ENCODE peak calls at places on chromosome 17, in four cellular contexts. X is GM06990, B is GM12865, J is MM.1S. H is an unnamed sample.

GRCh38 chr17:182164-182751 is 808 bp upstream of the DOC2B start:
- DNase-seq in X (no peak), J (no peak), B (no peak), H (no peak)

GRCh38 chr17:67830440-67830839 is 5.1 kb downstream of the BPTF start:
- DNase-seq in B (no peak), J (no peak), X (no peak), H (no peak)

GRCh38 chr17:19371259-19372003 is 6.9 kb upstream of the MAPK7 start:
- DNase-seq in X (no peak), B (peak), J (no peak), H (no peak)

GRCh38 chr17:62767997-62768396 is 40.1 kb downstream of the MARCHF10 start:
- DNase-seq in B (no peak), J (no peak), X (no peak), H (no peak)

GRCh38 chr17:51355314-51356083 is 95.2 kb downstream of the UTP18 start:
- DNase-seq in J (no peak), B (no peak), X (no peak), H (no peak)

GRCh38 chr17:56359518-56359917 is 206.2 kb downstream of the ANKFN1 start:
- DNase-seq in X (no peak), J (no peak), B (peak), H (no peak)

GRCh38 chr17:45004388-45004787 is 36.3 kb upstream of the C1QL1 start:
- DNase-seq in J (no peak), B (no peak), X (no peak), H (no peak)

GRCh38 chr17:57835333-57835900 is 14.4 kb downstream of the MRPS23 start:
- DNase-seq in J (no peak), B (no peak), X (no peak), H (no peak)

GRCh38 chr17:50210249-50211225 is 9.1 kb upstream of the COL1A1 start:
- DNase-seq in X (no peak), B (no peak), J (no peak), H (no peak)

GRCh38 chr17:62017496-62017895 is 47.6 kb downstream of the MED13 start:
- DNase-seq in J (no peak), X (no peak), B (no peak), H (no peak)

GRCh38 chr17:43545383-43545632 is 832 bp downstream of the ETV4 start:
- DNase-seq in X (no peak), J (no peak), B (no peak), H (peak)

GRCh38 chr17:41367426-41368075 is 2.1 kb downstream of the KRT33B start:
- DNase-seq in B (no peak), X (no peak), J (no peak), H (no peak)

GRCh38 chr17:4599505-4600281 is 15.4 kb downstream of the SMTNL2 start:
- DNase-seq in J (no peak), X (no peak), B (no peak), H (no peak)

GRCh38 chr17:39872700-39873099 is 4.7 kb downstream of the ZPBP2 start:
- DNase-seq in X (no peak), B (peak), J (peak), H (no peak)

GRCh38 chr17:17028059-17028877 is 14.0 kb upstream of the MPRIP start:
- DNase-seq in X (no peak), B (no peak), J (no peak), H (no peak)

DNA sequence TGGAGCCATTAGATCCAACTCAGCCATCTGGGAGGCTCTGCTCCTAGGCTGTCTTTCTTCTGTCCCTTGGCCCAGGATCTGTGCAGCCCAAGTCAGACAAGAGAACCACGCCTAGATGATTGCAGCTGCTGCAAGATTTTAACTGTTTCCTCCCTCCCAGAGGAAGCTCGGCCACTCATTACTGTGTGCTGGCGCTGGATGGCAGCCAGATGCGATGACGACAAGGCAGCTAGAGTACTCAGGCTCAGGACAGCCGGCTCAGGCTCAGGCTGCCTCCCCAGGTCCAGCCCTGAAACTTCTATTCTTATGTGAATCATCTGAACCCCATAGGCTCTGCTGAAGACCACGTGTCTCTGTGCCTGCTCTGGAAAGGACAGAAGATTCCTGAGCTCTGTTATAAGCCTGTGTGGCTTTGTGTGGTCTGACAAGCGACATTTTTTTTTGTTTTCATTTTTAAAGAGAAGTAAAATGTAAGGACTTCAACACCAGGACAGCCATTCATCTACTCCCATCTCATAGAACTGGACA is 32.1 kb upstream of the FBXW10B start:
- DNase-seq in J (no peak), B (peak), X (peak), H (peak)
- TF ChIP-seq CTCF in J (no peak), B (no peak), X (no peak), H (no peak)

GRCh38 chr17:15882058-15882720 is 62.7 kb upstream of the ADORA2B start:
- DNase-seq in J (no peak), B (no peak), X (no peak), H (no peak)
- TF ChIP-seq CTCF in J (no peak), B (no peak), X (peak), H (no peak)

GRCh38 chr17:71084838-71085237 is 915.5 kb downstream of the KCNJ2 start:
- DNase-seq in B (no peak), J (no peak), X (no peak), H (no peak)

GRCh38 chr17:71080937-71081336 is 911.6 kb downstream of the KCNJ2 start:
- DNase-seq in J (no peak), X (no peak), B (no peak), H (no peak)

GRCh38 chr17:71084219-71084618 is 914.9 kb downstream of the KCNJ2 start:
- DNase-seq in X (no peak), B (peak), J (peak), H (peak)

GRCh38 chr17:71081666-71082065 is 912.3 kb downstream of the KCNJ2 start:
- DNase-seq in J (no peak), X (no peak), B (no peak), H (no peak)

DNA sequence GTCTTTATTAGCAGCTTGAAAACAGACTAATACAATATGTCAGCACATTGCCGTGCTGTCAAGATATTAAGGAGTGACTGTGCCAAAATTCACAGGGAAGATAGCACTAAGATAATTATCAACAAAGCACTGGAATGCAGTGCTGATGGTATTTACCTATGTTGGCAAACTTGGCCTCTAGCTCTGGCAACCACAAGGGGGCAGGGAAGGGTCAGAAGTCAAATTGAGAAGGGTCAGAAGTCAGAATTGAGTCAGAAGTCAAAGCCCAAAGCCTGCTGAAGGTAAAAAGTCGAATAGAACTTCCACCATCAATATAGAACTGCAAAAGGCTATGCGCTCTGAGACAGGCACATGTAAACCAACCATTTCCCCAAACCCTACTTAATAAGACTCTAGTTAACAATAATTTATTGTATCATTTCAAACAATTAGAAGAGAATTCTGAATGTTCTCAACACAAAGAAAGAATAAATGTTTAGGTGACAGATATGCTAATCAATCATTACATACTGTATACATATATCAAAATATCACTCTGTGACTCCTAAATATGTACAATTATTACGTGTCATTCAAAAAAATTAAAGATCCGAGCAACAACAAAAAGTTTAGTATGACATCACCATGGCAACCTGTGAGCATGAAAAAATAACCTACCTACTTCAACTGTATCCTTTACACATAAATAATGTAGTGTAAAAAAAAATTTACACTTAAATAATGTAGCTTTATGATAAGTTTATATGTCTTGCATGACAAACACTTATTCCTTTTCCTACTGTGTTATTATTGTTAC is 916.1 kb downstream of the KCNJ2 start:
- DNase-seq in X (no peak), J (peak), B (peak), H (peak)
- TF ChIP-seq CTCF in X (peak), J (peak), B (peak), H (no peak)

GRCh38 chr17:70808596-70808995 is 639.3 kb downstream of the KCNJ2 start:
- DNase-seq in X (no peak), B (peak), J (no peak), H (no peak)
- TF ChIP-seq CTCF in X (no peak), B (no peak), J (peak), H (no peak)

GRCh38 chr17:9258115-9259020 is 237.1 kb downstream of the NTN1 start:
- DNase-seq in J (no peak), B (no peak), X (no peak), H (peak)

GRCh38 chr17:9255838-9256237 is 234.5 kb downstream of the NTN1 start:
- DNase-seq in B (no peak), X (no peak), J (no peak), H (no peak)

GRCh38 chr17:9254841-9255240 is 233.5 kb downstream of the NTN1 start:
- DNase-seq in J (no peak), B (no peak), X (no peak), H (no peak)

GRCh38 chr17:9256944-9257629 is 235.8 kb downstream of the NTN1 start:
- DNase-seq in J (no peak), X (no peak), B (no peak), H (no peak)

DNA sequence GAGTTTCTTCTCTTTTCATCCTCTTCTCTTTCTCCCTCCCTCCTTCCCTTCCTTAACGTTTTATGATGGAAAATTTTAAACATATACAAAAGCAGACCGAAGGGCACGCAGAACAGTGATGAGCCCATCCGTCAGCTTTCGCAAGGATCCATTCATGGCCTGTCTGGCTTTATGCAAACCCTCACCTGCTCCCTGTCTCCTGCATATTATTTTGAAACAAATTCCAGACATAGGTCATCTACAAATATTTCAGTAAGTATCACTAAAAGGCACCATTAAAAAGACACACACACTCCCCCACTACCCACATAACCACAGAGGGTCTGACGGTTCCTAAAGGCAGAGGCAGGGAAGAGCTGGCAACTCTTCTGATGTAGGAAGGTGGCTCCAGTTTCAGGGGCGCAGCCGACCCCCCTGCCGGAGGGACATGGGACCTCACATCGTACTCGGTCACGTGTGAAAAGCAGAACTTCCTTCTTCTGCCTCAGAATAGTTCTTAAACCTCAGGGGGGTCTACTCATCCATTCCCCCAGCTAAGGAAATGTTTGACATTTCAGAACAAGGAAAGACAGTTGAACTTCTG is 235.1 kb downstream of the NTN1 start:
- DNase-seq in B (no peak), X (no peak), J (no peak), H (no peak)
- TF ChIP-seq CTCF in B (no peak), X (peak), J (no peak), H (no peak)

DNA sequence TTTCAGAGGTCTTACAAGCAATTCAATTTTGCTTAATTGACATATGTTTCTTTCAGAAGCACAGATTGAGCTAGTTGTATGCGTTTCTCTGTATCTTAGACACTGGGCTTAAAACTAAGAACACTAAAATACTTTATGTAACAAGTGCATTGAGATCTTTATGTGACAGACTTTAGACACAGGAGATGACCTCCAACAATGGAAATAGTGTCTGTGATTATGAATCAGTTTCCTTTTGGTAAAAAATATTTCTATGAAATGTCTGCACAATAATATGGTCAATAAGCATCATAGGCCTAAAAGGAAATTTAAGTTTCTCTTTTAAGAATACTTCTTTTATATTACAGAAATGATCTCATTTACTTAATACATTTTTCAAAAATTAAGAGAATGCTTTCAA is 153.2 kb downstream of the SKAP1 start:
- DNase-seq in B (no peak), X (no peak), J (no peak), H (no peak)
- TF ChIP-seq CTCF in B (no peak), X (no peak), J (no peak), H (no peak)

DNA sequence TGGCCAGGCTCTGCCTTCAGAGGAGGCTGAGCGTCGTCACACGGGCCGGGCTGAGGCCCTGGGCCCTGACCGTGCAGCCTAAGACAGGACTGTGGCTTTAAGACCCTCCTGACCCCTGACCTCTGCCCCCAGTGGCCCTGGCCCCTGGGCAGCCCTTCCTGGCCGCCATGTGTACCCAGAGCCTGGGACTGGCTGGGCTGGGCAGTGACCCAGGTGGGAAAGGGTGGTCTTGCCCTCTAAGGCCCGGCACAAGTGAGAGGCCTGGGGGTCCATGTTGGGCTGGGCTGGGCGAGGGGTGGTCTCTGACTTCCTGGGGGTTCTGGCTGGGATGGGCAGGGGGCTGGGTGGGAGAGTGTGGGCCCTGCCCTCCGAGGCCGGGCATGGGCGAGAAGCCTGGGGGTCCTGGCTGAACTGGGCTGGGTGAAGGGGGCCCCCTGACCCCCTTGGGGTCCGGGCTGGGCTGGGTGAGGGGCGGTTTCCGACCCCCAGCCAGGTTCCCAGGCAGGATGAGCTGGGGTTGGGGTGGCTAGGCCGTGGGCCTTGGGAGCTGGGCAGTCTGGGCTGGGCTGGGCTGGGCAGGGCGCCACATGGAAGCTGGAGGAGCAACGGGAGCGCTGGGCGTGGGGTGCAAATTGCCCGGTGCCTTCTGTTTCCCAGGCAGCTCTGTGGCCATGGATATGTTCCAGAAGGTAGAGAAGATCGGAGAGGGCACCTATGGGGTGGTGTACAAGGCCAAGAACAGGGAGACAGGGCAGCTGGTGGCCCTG is at the start of gene CDK3:
- DNase-seq in B (no peak), X (no peak), J (no peak), H (no peak)
- TF ChIP-seq CTCF in B (no peak), X (no peak), J (no peak), H (peak)

GRCh38 chr17:81289627-81290026 is 5.5 kb downstream of the SLC38A10 start:
- DNase-seq in J (no peak), X (no peak), B (no peak), H (no peak)
- TF ChIP-seq CTCF in J (no peak), X (no peak), B (no peak), H (no peak)